ENCODE peak calls at places on chromosome 4, in six cellular contexts. T is SK-N-SH; Z is mammary epithelial cell; S is body of pancreas; L is CD8-positive, alpha-beta T cell; J is pancreas. W is an unnamed sample.

GRCh38 chr4:7336732-7337131 is 98.0 kb downstream of the PSAPL1 start:
- DNase-seq in J (peak; percentile 45), S (no peak), Z (no peak), T (no peak), L (no peak), W (no peak)

GRCh38 chr4:23333946-23334878 is 555.6 kb downstream of the PPARGC1A start:
- DNase-seq in J (no peak), S (peak; percentile 13), Z (peak; percentile 75), L (no peak), T (no peak), W (peak; percentile 7)

GRCh38 chr4:177632481-177632880 is 190.2 kb upstream of the AGA start:
- DNase-seq in S (no peak), T (no peak), J (no peak), Z (no peak), L (no peak), W (no peak)

GRCh38 chr4:180642732-180643131 is 1600.5 kb upstream of the TENM3 start:
- DNase-seq in Z (no peak), T (no peak), J (no peak), L (no peak), S (no peak), W (no peak)

GRCh38 chr4:6224725-6225124 is 24.4 kb upstream of the JAKMIP1 start:
- DNase-seq in Z (no peak), S (no peak), T (no peak), L (no peak), J (no peak), W (no peak)

GRCh38 chr4:94207469-94208224 is at the start of gene SMARCAD1:
- DNase-seq in T (peak; percentile 84), L (peak; percentile 77), S (peak; percentile 89), J (peak; percentile 85), Z (peak; percentile 91), W (peak; percentile 90)

GRCh38 chr4:2809610-2810180 is 16.8 kb downstream of the SH3BP2 start:
- DNase-seq in Z (no peak), J (no peak), T (no peak), S (no peak), L (no peak), W (no peak)

GRCh38 chr4:71609159-71609558 is 174.7 kb downstream of the GC start:
- DNase-seq in T (no peak), J (no peak), L (no peak), Z (no peak), S (no peak), W (no peak)

GRCh38 chr4:165154482-165154881 is 41.8 kb upstream of the TMEM192 start:
- DNase-seq in J (no peak), T (no peak), S (no peak), Z (no peak), L (no peak), W (no peak)

GRCh38 chr4:32499176-32499575 is 1779.0 kb downstream of the PCDH7 start:
- DNase-seq in J (no peak), S (no peak), L (no peak), T (no peak), Z (no peak), W (no peak)

GRCh38 chr4:41935652-41936021 is 408 bp downstream of the TMEM33 start:
- DNase-seq in S (no peak), T (no peak), L (no peak), J (no peak), Z (peak; percentile 36), W (no peak)

GRCh38 chr4:101954975-101955678 is 164.6 kb downstream of the BANK1 start:
- DNase-seq in J (no peak), Z (no peak), S (no peak), L (no peak), T (no peak), W (no peak)

GRCh38 chr4:10275696-10276095 is 159.1 kb upstream of the WDR1 start:
- DNase-seq in T (no peak), L (no peak), Z (no peak), S (no peak), J (no peak), W (no peak)

GRCh38 chr4:174260099-174260498 is 23.4 kb downstream of the FBXO8 start:
- DNase-seq in L (no peak), T (peak; percentile 30), J (no peak), S (no peak), Z (peak; percentile 65), W (no peak)

GRCh38 chr4:96983830-96984229 is 1143.9 kb downstream of the PDHA2 start:
- DNase-seq in T (no peak), Z (no peak), L (no peak), J (no peak), S (no peak), W (no peak)
- H3K4me3 ChIP-seq in T (no peak overlapping the region), Z (no peak overlapping the region), L (no peak overlapping the region), J (no peak overlapping the region), S (no peak overlapping the region), W (no peak overlapping the region)

GRCh38 chr4:186717556-186717955 is 6.1 kb downstream of the FAT1 start:
- DNase-seq in Z (peak; percentile 82), L (no peak), T (no peak), J (no peak), S (no peak), W (no peak)
- H3K9me3 ChIP-seq in Z (peaks cover 5% of the 10 kb centered on the region), L (peaks cover 6% of the 10 kb centered on the region), T (peaks cover 13% of the 10 kb centered on the region), J (no peaks in the 10 kb centered on the region), S (no peaks in the 10 kb centered on the region), W (no peaks in the 10 kb centered on the region)

DNA sequence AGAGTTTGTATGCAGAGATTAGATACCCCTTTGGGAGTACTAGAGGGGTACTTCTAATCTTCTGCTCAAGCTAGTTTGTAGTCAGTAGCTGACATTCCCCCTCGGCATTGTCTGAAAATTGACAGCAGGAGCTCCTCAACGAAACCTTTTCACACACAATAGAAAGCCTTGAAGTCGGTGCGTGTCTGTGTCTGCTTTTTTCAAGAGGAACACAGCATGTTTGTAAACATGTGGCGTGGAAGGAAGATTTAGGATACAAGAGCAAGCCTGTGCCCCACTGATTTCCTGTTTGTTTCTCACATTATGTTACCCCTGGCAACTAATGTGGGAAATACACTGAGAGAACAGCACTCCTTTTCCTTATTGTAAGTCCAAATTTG is 252.6 kb downstream of the ANKRD50 start:
- DNase-seq in T (no peak), Z (no peak), L (no peak), S (no peak), J (no peak), W (no peak)
- H3K4me3 ChIP-seq in T (no peak overlapping the region), Z (no peak overlapping the region), L (no peak overlapping the region), S (no peak overlapping the region), J (no peak overlapping the region), W (no peak overlapping the region)

GRCh38 chr4:170127758-170128157 is 38.0 kb upstream of the AADAT start:
- DNase-seq in J (no peak), Z (no peak), L (no peak), T (no peak), S (no peak), W (no peak)

GRCh38 chr4:170124391-170124790 is 34.6 kb upstream of the AADAT start:
- DNase-seq in T (no peak), S (no peak), L (no peak), Z (no peak), J (no peak), W (no peak)

DNA sequence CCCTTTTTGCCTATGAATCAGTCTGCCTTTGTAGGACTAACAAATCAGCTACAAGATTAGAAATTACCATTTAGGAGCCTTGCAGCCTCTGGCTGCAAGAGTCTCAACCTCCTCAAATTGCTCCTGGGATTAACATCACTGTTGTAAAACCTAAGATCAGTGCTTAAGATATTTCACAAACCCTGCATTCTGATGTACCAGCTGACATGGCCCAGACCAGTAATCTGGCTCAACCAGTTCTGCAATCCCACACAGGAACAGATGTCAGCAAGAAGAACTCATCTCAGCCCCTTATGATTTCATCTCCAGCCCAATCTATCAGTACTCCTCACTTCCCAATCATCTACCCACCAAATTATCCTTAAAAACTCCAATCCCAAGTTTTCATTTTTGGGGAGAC is 32.5 kb upstream of the AADAT start:
- DNase-seq in S (no peak), T (no peak), J (no peak), Z (peak; percentile 53), L (no peak), W (no peak)
- H3K9me3 ChIP-seq in S (no peaks in the 10 kb centered on the region), T (no peaks in the 10 kb centered on the region), J (no peaks in the 10 kb centered on the region), Z (no peaks in the 10 kb centered on the region), L (no peaks in the 10 kb centered on the region), W (no peaks in the 10 kb centered on the region)

GRCh38 chr4:68344785-68345184 is 5.1 kb downstream of the YTHDC1 start:
- DNase-seq in S (no peak), Z (no peak), L (no peak), T (no peak), J (no peak), W (no peak)

GRCh38 chr4:68346461-68346860 is 3.4 kb downstream of the YTHDC1 start:
- DNase-seq in S (no peak), Z (peak; percentile 74), J (no peak), T (no peak), L (no peak), W (no peak)

GRCh38 chr4:68348577-68348976 is 1.3 kb downstream of the YTHDC1 start:
- DNase-seq in Z (no peak), T (no peak), J (no peak), S (no peak), L (no peak), W (no peak)

GRCh38 chr4:68349361-68350360 is at the start of gene YTHDC1:
- DNase-seq in J (peak; percentile 94), L (peak; percentile 92), T (peak; percentile 92), S (peak; percentile 98), Z (peak; percentile 96), W (peak; percentile 97)

DNA sequence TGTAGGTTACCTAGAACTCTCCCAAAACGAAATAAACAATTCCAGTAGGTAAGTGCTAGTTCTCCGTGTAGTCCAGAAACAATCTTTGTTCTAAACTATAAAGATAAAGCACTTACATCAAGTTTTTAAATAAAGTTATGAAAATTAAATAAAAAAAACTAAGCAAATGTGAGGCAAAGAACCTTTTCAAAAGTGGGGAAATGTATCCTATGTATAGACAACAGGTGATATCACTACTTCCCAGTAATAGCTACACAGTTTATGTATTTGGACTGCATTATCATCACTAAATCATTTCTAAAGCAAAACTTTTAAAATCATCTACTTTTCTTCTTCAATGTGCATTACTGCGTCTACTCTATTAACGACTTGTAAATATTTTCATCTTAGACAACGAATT is 2.0 kb downstream of the YTHDC1 start:
- DNase-seq in S (no peak), T (no peak), L (no peak), J (no peak), Z (no peak), W (no peak)
- H3K4me3 ChIP-seq in S (peak overlapping the region; percentile 12), T (peak overlapping the region; percentile 75), L (peak overlapping the region; percentile 86), J (peak overlapping the region; percentile 79), Z (peak overlapping the region; percentile 87), W (peak overlapping the region; percentile 89)

W was measured in tibial nerve.